ENCODE peak calls at places on chromosomes 7 and 10, in four cellular contexts. One of them, this sample, is unnamed. For H3K4me1, the result is how much of the 10 kb centered on the place peaks cover.

GRCh38 chr10:89086801-89087513 is 96.4 kb downstream of the FAS start:
- DNase-seq in heart left ventricle: peak
- DNase-seq in lung: peak
- DNase-seq in thoracic aorta: no peak
- DNase-seq in this sample: no peak

GRCh38 chr10:122258136-122259074 is 12.7 kb upstream of the BTBD16 start:
- DNase-seq in heart left ventricle: no peak
- DNase-seq in lung: no peak
- DNase-seq in thoracic aorta: no peak
- DNase-seq in this sample: no peak

GRCh38 chr7:35505031-35505430 is 189.9 kb downstream of the HERPUD2 start:
- DNase-seq in heart left ventricle: no peak
- DNase-seq in lung: no peak
- DNase-seq in thoracic aorta: no peak
- DNase-seq in this sample: no peak

GRCh38 chr7:47485640-47486435 is 96.1 kb downstream of the TNS3 start:
- DNase-seq in heart left ventricle: peak
- DNase-seq in lung: peak
- DNase-seq in thoracic aorta: no peak
- DNase-seq in this sample: no peak

GRCh38 chr10:4501306-4501705 is 324.7 kb upstream of the AKR1E2 start:
- DNase-seq in heart left ventricle: no peak
- DNase-seq in lung: no peak
- DNase-seq in thoracic aorta: no peak
- DNase-seq in this sample: no peak

GRCh38 chr10:115772606-115773005 is 500.4 kb downstream of the GFRA1 start:
- DNase-seq in heart left ventricle: no peak
- DNase-seq in lung: no peak
- DNase-seq in thoracic aorta: no peak
- DNase-seq in this sample: no peak

GRCh38 chr10:24299587-24300258 is 90.8 kb downstream of the KIAA1217 start:
- DNase-seq in heart left ventricle: no peak
- DNase-seq in lung: no peak
- DNase-seq in thoracic aorta: no peak
- DNase-seq in this sample: no peak

GRCh38 chr7:123581162-123581459 is 20.5 kb upstream of the ASB15 start:
- DNase-seq in heart left ventricle: no peak
- DNase-seq in lung: no peak
- DNase-seq in thoracic aorta: no peak
- DNase-seq in this sample: no peak

GRCh38 chr10:89378006-89378627 is at the start of gene IFIT1B:
- DNase-seq in heart left ventricle: no peak
- DNase-seq in lung: no peak
- DNase-seq in thoracic aorta: no peak
- DNase-seq in this sample: no peak

GRCh38 chr7:91519241-91520200 is 255.3 kb downstream of the FZD1 start:
- DNase-seq in heart left ventricle: no peak
- DNase-seq in lung: no peak
- DNase-seq in thoracic aorta: no peak
- DNase-seq in this sample: no peak

GRCh38 chr10:14648042-14648765 is 126.5 kb downstream of the FAM107B start:
- DNase-seq in heart left ventricle: peak
- DNase-seq in lung: peak
- DNase-seq in thoracic aorta: peak
- DNase-seq in this sample: peak

GRCh38 chr10:22618081-22618785 is 96.1 kb downstream of the PIP4K2A start:
- DNase-seq in heart left ventricle: no peak
- DNase-seq in lung: no peak
- DNase-seq in thoracic aorta: no peak
- DNase-seq in this sample: no peak

GRCh38 chr10:11024596-11024995 is 6.9 kb downstream of the CELF2 start:
- DNase-seq in heart left ventricle: no peak
- DNase-seq in lung: no peak
- DNase-seq in thoracic aorta: no peak
- DNase-seq in this sample: no peak

GRCh38 chr10:35135861-35136260 is 9.2 kb downstream of the CREM start:
- DNase-seq in heart left ventricle: no peak
- DNase-seq in lung: no peak
- DNase-seq in thoracic aorta: no peak
- DNase-seq in this sample: no peak

GRCh38 chr7:55568613-55569268 is 3.6 kb downstream of the VOPP1 start:
- DNase-seq in heart left ventricle: no peak
- DNase-seq in lung: no peak
- DNase-seq in thoracic aorta: no peak
- DNase-seq in this sample: no peak

GRCh38 chr7:18430810-18431209 is 64.7 kb upstream of the HDAC9 start:
- DNase-seq in heart left ventricle: no peak
- DNase-seq in lung: no peak
- DNase-seq in thoracic aorta: no peak
- DNase-seq in this sample: no peak

GRCh38 chr10:3045471-3046209 is 21.7 kb upstream of the PFKP start:
- DNase-seq in heart left ventricle: peak
- DNase-seq in lung: peak
- DNase-seq in thoracic aorta: no peak
- DNase-seq in this sample: no peak

GRCh38 chr7:29723599-29723998 is 82.7 kb upstream of the WIPF3 start:
- DNase-seq in heart left ventricle: no peak
- DNase-seq in lung: no peak
- DNase-seq in thoracic aorta: no peak
- DNase-seq in this sample: no peak

GRCh38 chr7:43625453-43625852 is 42.5 kb downstream of the STK17A start:
- DNase-seq in heart left ventricle: no peak
- DNase-seq in lung: no peak
- DNase-seq in thoracic aorta: no peak
- DNase-seq in this sample: no peak

GRCh38 chr10:102652170-102652926 is 8.1 kb downstream of the TRIM8 start:
- DNase-seq in heart left ventricle: no peak
- DNase-seq in lung: no peak
- DNase-seq in thoracic aorta: no peak
- DNase-seq in this sample: no peak

GRCh38 chr10:125417605-125418004 is 257.2 kb upstream of the CTBP2 start:
- DNase-seq in heart left ventricle: no peak
- DNase-seq in lung: no peak
- DNase-seq in thoracic aorta: no peak
- DNase-seq in this sample: no peak

GRCh38 chr7:2405601-2406345 is 2.4 kb downstream of the CHST12 start:
- DNase-seq in heart left ventricle: no peak
- DNase-seq in lung: no peak
- DNase-seq in thoracic aorta: no peak
- DNase-seq in this sample: no peak

GRCh38 chr10:60654813-60655464 is 123.3 kb upstream of the CDK1 start:
- DNase-seq in heart left ventricle: no peak
- DNase-seq in lung: no peak
- DNase-seq in thoracic aorta: no peak
- DNase-seq in this sample: no peak

GRCh38 chr7:157691521-157692155 is 354.8 kb downstream of the DNAJB6 start:
- DNase-seq in heart left ventricle: peak
- DNase-seq in lung: no peak
- DNase-seq in thoracic aorta: no peak
- DNase-seq in this sample: no peak

GRCh38 chr10:133133471-133134231 is 26.4 kb upstream of the KNDC1 start:
- DNase-seq in heart left ventricle: peak
- DNase-seq in lung: no peak
- DNase-seq in thoracic aorta: no peak
- DNase-seq in this sample: no peak

GRCh38 chr10:71821909-71822763 is 28.9 kb downstream of the PSAP start:
- DNase-seq in heart left ventricle: no peak
- DNase-seq in lung: no peak
- DNase-seq in thoracic aorta: no peak
- DNase-seq in this sample: no peak

GRCh38 chr7:68748934-68749695 is 849.2 kb upstream of the AUTS2 start:
- DNase-seq in heart left ventricle: no peak
- DNase-seq in lung: no peak
- DNase-seq in thoracic aorta: no peak
- DNase-seq in this sample: no peak

GRCh38 chr7:33418251-33418701 is 288.9 kb downstream of the BBS9 start:
- DNase-seq in heart left ventricle: no peak
- DNase-seq in lung: no peak
- DNase-seq in thoracic aorta: no peak
- DNase-seq in this sample: no peak

GRCh38 chr10:72175166-72175565 is 40.6 kb upstream of the ANAPC16 start:
- DNase-seq in heart left ventricle: no peak
- DNase-seq in lung: no peak
- DNase-seq in thoracic aorta: no peak
- DNase-seq in this sample: peak

GRCh38 chr7:152512711-152513110 is 76.9 kb upstream of the KMT2C start:
- DNase-seq in heart left ventricle: no peak
- DNase-seq in lung: no peak
- DNase-seq in thoracic aorta: no peak
- DNase-seq in this sample: no peak

GRCh38 chr7:144835166-144835611 is 664 bp downstream of the TPK1 start:
- DNase-seq in heart left ventricle: peak
- DNase-seq in lung: peak
- DNase-seq in thoracic aorta: no peak
- DNase-seq in this sample: peak

GRCh38 chr7:134703781-134704180 is 57.1 kb downstream of the BPGM start:
- DNase-seq in heart left ventricle: no peak
- DNase-seq in lung: no peak
- DNase-seq in thoracic aorta: no peak
- DNase-seq in this sample: no peak

GRCh38 chr7:112892263-112892662 is 102.1 kb upstream of the TMEM168 start:
- DNase-seq in heart left ventricle: no peak
- DNase-seq in lung: no peak
- DNase-seq in thoracic aorta: no peak
- DNase-seq in this sample: no peak

GRCh38 chr10:63935705-63936104 is 414.5 kb downstream of the REEP3 start:
- DNase-seq in heart left ventricle: no peak
- DNase-seq in lung: no peak
- DNase-seq in thoracic aorta: no peak
- DNase-seq in this sample: peak

DNA sequence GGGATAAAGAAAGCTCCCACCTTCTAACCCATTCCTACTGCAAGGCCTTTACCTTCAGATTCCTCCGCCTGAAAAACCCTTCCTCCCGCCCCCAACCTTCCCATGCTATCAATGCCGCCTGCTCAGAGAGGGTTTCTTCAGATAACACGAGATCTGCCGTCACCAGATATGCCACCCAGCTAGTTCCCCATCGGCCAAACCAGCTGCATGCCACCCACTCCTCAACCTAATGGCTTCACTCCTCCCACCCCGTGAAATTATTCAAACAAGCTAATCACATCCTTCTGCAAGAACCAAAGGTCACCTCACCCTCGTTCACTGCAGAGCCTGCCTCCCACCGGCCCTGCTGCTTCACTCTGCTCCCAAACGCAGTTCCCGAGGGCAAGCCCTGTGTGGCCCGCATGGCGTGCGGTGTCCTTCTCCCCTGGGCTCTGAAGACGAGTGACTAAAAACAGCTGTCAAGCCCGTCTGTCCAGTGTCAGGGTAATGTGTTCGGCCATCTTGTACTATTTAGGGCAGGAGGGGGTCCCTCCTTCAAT is 46.8 kb upstream of the TMEM213 start:
- DNase-seq in heart left ventricle: no peak
- DNase-seq in lung: no peak
- DNase-seq in thoracic aorta: no peak
- DNase-seq in this sample: no peak
- H3K4me1 ChIP-seq in heart left ventricle: under half
- H3K4me1 ChIP-seq in lung: under half
- H3K4me1 ChIP-seq in thoracic aorta: under half
- H3K4me1 ChIP-seq in this sample: under half

DNA sequence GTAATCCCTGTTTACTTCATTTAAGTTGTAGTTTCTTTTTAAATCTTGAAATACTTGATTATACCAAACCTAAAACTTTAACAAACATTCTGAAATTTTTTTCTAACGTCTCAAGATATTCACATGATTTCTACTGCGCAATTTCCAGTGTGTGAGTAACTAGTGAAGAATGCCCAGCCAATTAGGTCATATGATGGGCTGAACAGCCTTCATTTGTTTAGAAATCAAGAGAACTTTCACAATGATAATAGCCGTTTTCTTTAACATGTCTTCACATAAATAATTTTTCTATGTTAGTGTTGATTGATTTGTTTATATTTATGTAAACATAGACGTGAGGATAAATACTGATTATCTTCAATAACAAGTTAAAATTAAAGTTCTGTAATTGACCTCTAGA is 21.8 kb downstream of the STAM start:
- DNase-seq in heart left ventricle: no peak
- DNase-seq in lung: no peak
- DNase-seq in thoracic aorta: no peak
- DNase-seq in this sample: no peak
- H3K4me1 ChIP-seq in heart left ventricle: under half
- H3K4me1 ChIP-seq in lung: under half
- H3K4me1 ChIP-seq in thoracic aorta: under half
- H3K4me1 ChIP-seq in this sample: under half

DNA sequence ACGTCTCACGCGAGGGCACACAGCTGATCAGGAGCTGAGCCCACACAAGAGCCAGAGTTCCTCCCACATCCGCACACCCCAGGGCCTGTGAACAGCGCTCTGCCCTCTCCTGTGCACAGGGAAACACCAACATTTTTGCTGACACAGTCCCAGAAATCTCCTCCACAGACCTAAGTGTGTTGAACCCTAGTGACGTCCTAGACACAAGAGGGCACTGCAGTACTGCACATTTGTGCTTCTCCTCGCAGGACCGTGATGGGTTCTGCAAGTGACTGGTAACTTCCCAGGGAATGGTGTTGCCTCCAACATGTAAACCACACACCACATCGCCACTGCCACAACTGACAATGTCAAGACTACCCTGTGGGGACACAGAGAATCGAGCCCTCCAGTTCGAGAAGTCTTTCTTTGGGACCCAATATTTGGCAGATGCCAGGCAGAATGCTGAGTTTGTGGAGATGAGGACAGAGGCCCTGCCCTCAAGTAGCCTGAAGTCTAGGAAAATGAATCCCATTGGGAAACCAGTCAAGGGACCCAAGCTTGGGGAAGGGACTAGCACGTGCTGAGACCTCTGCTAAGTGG is 170.3 kb downstream of the PAXIP1 start:
- DNase-seq in heart left ventricle: no peak
- DNase-seq in lung: no peak
- DNase-seq in thoracic aorta: no peak
- DNase-seq in this sample: no peak
- H3K4me1 ChIP-seq in heart left ventricle: under half
- H3K4me1 ChIP-seq in lung: under half
- H3K4me1 ChIP-seq in thoracic aorta: under half
- H3K4me1 ChIP-seq in this sample: under half

GRCh38 chr7:1091019-1091643 is 3.2 kb downstream of the GPER1 start:
- DNase-seq in heart left ventricle: no peak
- DNase-seq in lung: no peak
- DNase-seq in thoracic aorta: no peak
- DNase-seq in this sample: no peak
- H3K4me1 ChIP-seq in heart left ventricle: under half
- H3K4me1 ChIP-seq in lung: under half
- H3K4me1 ChIP-seq in thoracic aorta: under half
- H3K4me1 ChIP-seq in this sample: under half

DNA sequence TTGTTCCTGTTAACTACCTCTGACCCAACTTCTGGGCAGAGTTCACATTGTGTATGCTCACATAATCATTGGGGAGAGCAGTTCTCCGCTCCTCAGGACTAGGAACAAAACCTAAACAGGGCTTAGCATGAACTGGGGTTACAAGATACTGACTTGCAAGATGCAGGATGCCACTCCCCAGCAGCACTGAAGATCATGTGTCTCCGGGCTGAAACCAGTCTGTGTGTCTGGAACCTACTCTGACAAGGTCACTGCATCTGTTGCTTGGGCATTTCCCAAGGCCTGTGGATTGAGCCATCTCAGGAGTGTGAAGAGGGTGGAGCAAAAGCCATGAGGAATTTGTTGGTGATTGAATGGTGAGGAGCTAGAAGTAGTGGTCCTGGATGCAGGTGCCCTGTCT is 258.1 kb upstream of the IGFBP3 start:
- DNase-seq in heart left ventricle: no peak
- DNase-seq in lung: no peak
- DNase-seq in thoracic aorta: no peak
- DNase-seq in this sample: no peak
- H3K4me1 ChIP-seq in heart left ventricle: under half
- H3K4me1 ChIP-seq in lung: under half
- H3K4me1 ChIP-seq in thoracic aorta: under half
- H3K4me1 ChIP-seq in this sample: under half

This sample was measured in HAP-1.